ENCODE peak calls at places on chromosomes 4 and X, in four cellular contexts. F, N, V and L are unnamed samples.

GRCh38 chrX:142036111-142036510 is 132.4 kb downstream of the MAGEC1 start:
- DNase-seq in N (no peak), V (peak), F (no peak), L (peak)

GRCh38 chr4:168528131-168528949 is 31.5 kb downstream of the PALLD start:
- DNase-seq in F (no peak), N (no peak), V (no peak), L (peak)

GRCh38 chrX:120014354-120015129 is 62.9 kb downstream of the RHOXF2B start:
- DNase-seq in N (no peak), V (no peak), F (no peak), L (no peak)

GRCh38 chrX:118631586-118631985 is 95.8 kb upstream of the IL13RA1 start:
- DNase-seq in N (no peak), F (no peak), V (no peak), L (no peak)

GRCh38 chr4:8776366-8776765 is 95.3 kb downstream of the HMX1 start:
- DNase-seq in F (no peak), V (no peak), N (no peak), L (no peak)

GRCh38 chr4:186227744-186228513 is 622 bp downstream of the KLKB1 start:
- DNase-seq in V (no peak), F (no peak), N (no peak), L (peak)

GRCh38 chrX:1400049-1400448 is 8.1 kb upstream of the SLC25A6 start:
- DNase-seq in F (no peak), V (no peak), N (no peak), L (no peak)

GRCh38 chr4:168516841-168517240 is 20.0 kb downstream of the PALLD start:
- DNase-seq in F (no peak), V (no peak), N (no peak), L (no peak)

GRCh38 chr4:2250764-2251072 is 8.8 kb upstream of the HAUS3 start:
- DNase-seq in F (no peak), V (no peak), N (no peak), L (no peak)

GRCh38 chrX:5236096-5236495 is 992.6 kb downstream of the NLGN4X start:
- DNase-seq in N (no peak), F (no peak), V (peak), L (no peak)

GRCh38 chrX:18549643-18550042 is 122.3 kb downstream of the RS1 start:
- DNase-seq in N (no peak), V (no peak), F (no peak), L (peak)

GRCh38 chr4:156830356-156830755 is 141.2 kb downstream of the PDGFC start:
- DNase-seq in N (no peak), F (no peak), V (peak), L (peak)

GRCh38 chr4:105145913-105146285 is 777 bp upstream of the TET2 start:
- DNase-seq in V (no peak), N (no peak), F (no peak), L (no peak)

GRCh38 chr4:98345838-98346237 is 84.7 kb downstream of the RAP1GDS1 start:
- DNase-seq in N (no peak), V (no peak), F (no peak), L (no peak)

GRCh38 chrX:103685396-103685795 is 1.1 kb downstream of the MORF4L2 start:
- DNase-seq in N (no peak), F (no peak), V (no peak), L (no peak)

GRCh38 chr4:109945056-109945455 is 32.4 kb downstream of the EGF start:
- DNase-seq in N (no peak), V (peak), F (no peak), L (peak)

GRCh38 chr4:39932776-39933402 is 44.8 kb downstream of the PDS5A start:
- DNase-seq in N (no peak), F (no peak), V (no peak), L (no peak)

GRCh38 chr4:17884063-17884462 is 73.3 kb downstream of the NCAPG start:
- DNase-seq in N (no peak), V (peak), F (no peak), L (no peak)

GRCh38 chr4:2042947-2043395 is 16.2 kb upstream of the NAT8L start:
- DNase-seq in F (no peak), N (no peak), V (no peak), L (no peak)

GRCh38 chr4:104532677-104533076 is 38.0 kb upstream of the CXXC4 start:
- DNase-seq in V (no peak), F (no peak), N (no peak), L (no peak)